ENCODE peak calls at places on chromosomes 6 and 20, in four cellular contexts. Z is Panc1, G is natural killer cell, F is nucleus accumbens. K is an unnamed sample.

GRCh38 chr6:46781478-46782378 is 11.5 kb upstream of the MEP1A start:
- DNase-seq in Z (peak), G (no peak), F (peak), K (peak)

GRCh38 chr20:1330075-1330830 is 1.3 kb upstream of the SDCBP2 start:
- DNase-seq in Z (no peak), G (no peak), F (no peak), K (peak)

GRCh38 chr20:36644713-36645109 is 1.3 kb downstream of the SLA2 start:
- DNase-seq in Z (no peak), G (no peak), F (no peak), K (no peak)

GRCh38 chr6:69100772-69101171 is 465.7 kb downstream of the ADGRB3 start:
- DNase-seq in Z (no peak), G (no peak), F (no peak), K (no peak)

GRCh38 chr6:14367296-14367695 is 249.7 kb downstream of the CD83 start:
- DNase-seq in Z (no peak), G (no peak), F (no peak), K (no peak)

GRCh38 chr6:162331911-162332310 is 395.7 kb downstream of the PRKN start:
- DNase-seq in Z (no peak), G (no peak), F (no peak), K (no peak)

GRCh38 chr6:77463881-77464867 is 883 bp upstream of the HTR1B start:
- DNase-seq in Z (no peak), G (no peak), F (peak), K (no peak)

GRCh38 chr6:10451828-10452509 is 37.1 kb upstream of the TFAP2A start:
- DNase-seq in Z (no peak), G (no peak), F (no peak), K (no peak)

GRCh38 chr6:24009319-24009718 is 116.7 kb upstream of the NRSN1 start:
- DNase-seq in Z (no peak), G (no peak), F (no peak), K (no peak)

GRCh38 chr6:28953039-28953872 is 29.5 kb upstream of the TRIM27 start:
- DNase-seq in Z (no peak), G (no peak), F (peak), K (peak)

GRCh38 chr6:46323312-46323965 is 152.7 kb upstream of the ENPP5 start:
- DNase-seq in Z (no peak), G (no peak), F (no peak), K (no peak)

GRCh38 chr6:160198577-160199211 is 59.9 kb downstream of the SLC22A2 start:
- DNase-seq in Z (no peak), G (no peak), F (no peak), K (no peak)

GRCh38 chr6:17904491-17905120 is 82.8 kb downstream of the KIF13A start:
- DNase-seq in Z (no peak), G (no peak), F (no peak), K (no peak)

GRCh38 chr20:33477386-33478234 is 12.3 kb upstream of the CBFA2T2 start:
- DNase-seq in Z (no peak), G (no peak), F (no peak), K (no peak)

GRCh38 chr6:75458895-75459294 is 34.7 kb downstream of the FILIP1 start:
- DNase-seq in Z (no peak), G (no peak), F (no peak), K (no peak)

GRCh38 chr6:4518506-4518905 is 257.7 kb upstream of the CDYL start:
- DNase-seq in Z (no peak), G (no peak), F (no peak), K (no peak)